ENCODE peak calls at places on chromosomes 7 and 10, in four cellular contexts. H, L, U and W are unnamed samples.

GRCh38 chr10:107163086-107163880 is 1.2 kb downstream of the SORCS1 start:
- DNase-seq in H (no peak), L (no peak), U (no peak), W (no peak)

GRCh38 chr7:155979566-155979965 is 167.3 kb upstream of the SHH start:
- DNase-seq in H (no peak), L (peak), U (no peak), W (no peak)

GRCh38 chr7:7884855-7885254 is 83.7 kb upstream of the GLCCI1 start:
- DNase-seq in H (no peak), L (no peak), U (no peak), W (no peak)

GRCh38 chr10:28593811-28594210 is 60.9 kb downstream of the WAC start:
- DNase-seq in L (no peak), H (no peak), U (no peak), W (no peak)

GRCh38 chr7:39700932-39701331 is 77.6 kb downstream of the RALA start:
- DNase-seq in L (no peak), H (peak), U (no peak), W (no peak)

GRCh38 chr10:32413513-32413912 is 32.4 kb upstream of the CCDC7 start:
- DNase-seq in H (no peak), L (no peak), U (no peak), W (peak)

GRCh38 chr7:100602889-100603696 is 930 bp downstream of the PCOLCE start:
- DNase-seq in H (peak), L (no peak), U (peak), W (peak)

GRCh38 chr10:60139798-60140566 is 233.6 kb upstream of the CCDC6 start:
- DNase-seq in U (no peak), L (no peak), H (no peak), W (peak)

GRCh38 chr10:57846307-57847065 is 421.2 kb downstream of the IPMK start:
- DNase-seq in H (no peak), L (no peak), U (no peak), W (no peak)

GRCh38 chr7:118755067-118755625 is 530.6 kb downstream of the ANKRD7 start:
- DNase-seq in U (no peak), H (no peak), L (no peak), W (no peak)

GRCh38 chr10:6678211-6678803 is 98.2 kb upstream of the PRKCQ start:
- DNase-seq in U (peak), H (peak), L (no peak), W (peak)

GRCh38 chr10:80535671-80536360 is 1.9 kb upstream of the SH2D4B start:
- DNase-seq in U (peak), L (peak), H (peak), W (no peak)

GRCh38 chr10:124864421-124865193 is 63.0 kb downstream of the ABRAXAS2 start:
- DNase-seq in L (no peak), H (peak), U (no peak), W (peak)

GRCh38 chr10:78658645-78659632 is 409.8 kb upstream of the ZMIZ1 start:
- DNase-seq in L (no peak), H (no peak), U (no peak), W (no peak)

GRCh38 chr10:113753020-113753692 is 1.7 kb downstream of the PLEKHS1 start:
- DNase-seq in H (peak), L (no peak), U (no peak), W (no peak)

GRCh38 chr7:5646846-5647245 is 134.6 kb downstream of the RNF216 start:
- DNase-seq in L (no peak), H (no peak), U (no peak), W (no peak)

GRCh38 chr10:124917168-124917938 is 24.6 kb upstream of the ZRANB1 start:
- DNase-seq in U (peak), H (peak), L (peak), W (peak)

GRCh38 chr7:120867932-120868331 is 10.0 kb upstream of the TSPAN12 start:
- DNase-seq in H (peak), L (no peak), U (no peak), W (no peak)

GRCh38 chr7:108586274-108586710 is 16.6 kb downstream of the DNAJB9 start:
- DNase-seq in U (no peak), H (no peak), L (no peak), W (no peak)

GRCh38 chr10:72426982-72427381 is 72.3 kb upstream of the DNAJB12 start:
- DNase-seq in L (no peak), H (no peak), U (no peak), W (no peak)

GRCh38 chr10:114453576-114453975 is 49.3 kb upstream of the AFAP1L2 start:
- DNase-seq in L (no peak), U (no peak), H (no peak), W (no peak)

GRCh38 chr7:51067757-51068156 is 248.9 kb downstream of the COBL start:
- DNase-seq in H (peak), L (no peak), U (peak), W (peak)

GRCh38 chr7:112162161-112163020 is 43.8 kb downstream of the DOCK4 start:
- DNase-seq in U (no peak), L (no peak), H (no peak), W (peak)

GRCh38 chr7:8214162-8214897 is 47.6 kb downstream of the ICA1 start:
- DNase-seq in L (no peak), U (no peak), H (no peak), W (no peak)

GRCh38 chr10:97332586-97333350 is 1.8 kb downstream of the FRAT2 start:
- DNase-seq in U (peak), L (no peak), H (peak), W (peak)

GRCh38 chr7:96236198-96237039 is 85.5 kb downstream of the SLC25A13 start:
- DNase-seq in L (no peak), U (peak), H (no peak), W (peak)

GRCh38 chr7:84412161-84412969 is 217.8 kb upstream of the SEMA3A start:
- DNase-seq in L (no peak), U (no peak), H (no peak), W (peak)

GRCh38 chr7:19665399-19666008 is 43.3 kb downstream of the POLR1F start:
- DNase-seq in L (no peak), U (no peak), H (no peak), W (no peak)

GRCh38 chr7:132004528-132004927 is 448.1 kb upstream of the PODXL start:
- DNase-seq in L (no peak), U (peak), H (no peak), W (no peak)
- TF ChIP-seq CTCF in L (no peak), U (no peak), H (no peak), W (peak)

GRCh38 chr7:77800158-77800557 is 1.6 kb downstream of the PHTF2 start:
- DNase-seq in L (no peak), U (no peak), H (no peak), W (peak)
- TF ChIP-seq CTCF in L (no peak), U (no peak), H (no peak), W (no peak)

DNA sequence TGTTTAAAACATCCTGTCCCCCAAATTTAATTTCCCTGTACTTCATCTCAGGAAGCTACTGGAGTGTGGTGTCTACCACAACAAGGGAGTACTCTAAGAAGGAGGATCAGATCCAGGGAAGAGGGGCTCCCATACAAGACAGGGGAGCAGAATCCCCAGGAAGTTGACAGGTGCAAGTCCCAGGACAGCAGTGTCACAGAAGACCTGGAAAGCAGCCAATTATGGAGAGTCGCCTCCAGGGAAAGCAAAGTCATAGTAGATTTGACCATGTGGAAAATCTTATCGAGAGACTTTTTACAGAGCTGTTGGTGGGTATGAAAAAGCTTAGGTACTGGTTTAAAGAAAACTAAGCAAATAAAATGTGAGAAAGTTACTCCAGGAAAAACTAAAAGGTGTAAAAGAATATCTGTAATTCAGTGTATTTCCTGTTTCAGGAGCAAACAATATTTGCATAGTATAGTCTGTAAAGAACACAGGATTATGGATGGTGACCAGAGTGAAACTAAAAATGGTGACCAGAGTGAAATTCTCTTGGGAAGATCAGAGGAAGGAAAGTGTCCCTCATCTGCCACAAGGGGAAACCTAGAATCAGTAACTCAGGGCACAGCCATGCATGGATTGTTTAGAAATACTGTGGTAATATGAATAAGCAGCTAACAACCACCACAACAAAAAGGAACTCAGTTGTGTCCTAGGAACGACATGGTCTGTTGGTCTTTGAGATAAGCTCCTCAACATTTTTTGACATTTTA is 44.5 kb downstream of the LANCL2 start:
- DNase-seq in H (no peak), L (no peak), U (no peak), W (peak)
- TF ChIP-seq CTCF in H (no peak), L (no peak), U (no peak), W (peak)

DNA sequence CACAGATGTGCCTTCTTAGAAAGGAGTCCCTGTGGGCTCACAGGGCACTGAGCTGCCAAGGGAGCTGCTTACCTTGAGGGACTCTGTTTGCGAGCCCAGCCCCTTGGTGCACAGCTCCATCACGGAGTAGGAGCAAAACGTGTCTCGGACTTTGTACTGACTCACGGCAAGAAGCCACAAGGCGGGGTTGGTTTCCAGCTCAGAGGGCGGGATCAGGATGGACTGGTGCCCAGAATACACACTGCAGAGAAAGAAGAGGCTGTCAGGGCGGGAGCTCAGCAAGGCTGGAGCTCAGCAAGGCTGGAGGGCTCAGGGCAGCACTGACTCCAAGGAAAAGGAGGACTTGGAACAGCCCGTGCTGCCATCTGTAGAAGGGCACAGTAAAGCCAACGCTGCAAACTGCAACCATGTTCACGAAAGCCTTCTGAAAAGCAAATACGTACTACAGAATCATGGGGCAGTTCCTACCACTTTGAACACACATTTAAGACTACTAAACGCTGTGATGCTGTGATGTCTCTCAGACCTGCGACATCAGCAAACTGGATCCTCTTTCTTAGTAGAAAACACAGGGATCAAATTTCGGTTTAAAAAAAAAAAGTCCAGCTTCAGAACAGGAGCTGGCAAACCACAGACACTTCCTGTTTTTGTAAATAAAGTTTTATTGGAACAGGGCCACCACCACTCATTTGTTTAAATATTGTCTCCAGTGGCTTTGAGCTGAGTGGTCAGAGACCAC is 194.3 kb downstream of the ZMYND11 start:
- DNase-seq in H (peak), U (no peak), L (no peak), W (peak)
- TF ChIP-seq CTCF in H (peak), U (no peak), L (no peak), W (peak)

GRCh38 chr7:145169908-145170307 is 334.1 kb upstream of the TPK1 start:
- DNase-seq in L (no peak), U (no peak), H (no peak), W (no peak)
- TF ChIP-seq CTCF in L (no peak), U (no peak), H (no peak), W (no peak)

GRCh38 chr10:12949248-12949647 is 52.3 kb downstream of the CCDC3 start:
- DNase-seq in L (no peak), H (no peak), U (no peak), W (no peak)
- TF ChIP-seq CTCF in L (no peak), H (no peak), U (no peak), W (peak)